ENCODE peak calls at places on chromosomes 13 and 19, in six cellular contexts. N is type B pancreatic cell, C is EH, L is GF-D8, G is left colon, T is GM19239. K is an unnamed sample.

GRCh38 chr19:30334841-30335240 is 37.3 kb upstream of the ZNF536 start:
- DNase-seq in N (no peak), C (no peak), L (no peak), G (no peak), T (no peak), K (no peak)

GRCh38 chr13:98824376-98825160 is 72.1 kb upstream of the SLC15A1 start:
- DNase-seq in N (no peak), C (peak; percentile 13), L (no peak), G (no peak), T (no peak), K (no peak)

GRCh38 chr13:113880651-113881611 is 17.1 kb upstream of the GAS6 start:
- DNase-seq in N (peak; percentile 60), C (peak; percentile 35), L (no peak), G (no peak), T (no peak), K (no peak)

GRCh38 chr19:996051-996838 is 4.0 kb upstream of the GRIN3B start:
- DNase-seq in N (no peak), C (peak; percentile 58), L (no peak), G (peak; percentile 43), T (no peak), K (no peak)

GRCh38 chr19:51263808-51264207 is 12.9 kb downstream of the SIGLECL1 start:
- DNase-seq in N (no peak), C (no peak), L (no peak), G (no peak), T (no peak), K (no peak)

GRCh38 chr19:11257827-11258380 is 4.4 kb downstream of the DOCK6 start:
- DNase-seq in N (no peak), C (no peak), L (no peak), G (no peak), T (no peak), K (no peak)

GRCh38 chr13:24306632-24307031 is 2.7 kb upstream of the C1QTNF9 start:
- DNase-seq in N (no peak), C (peak; percentile 78), L (no peak), G (no peak), T (no peak), K (no peak)

GRCh38 chr19:58479303-58479702 is 3.2 kb downstream of the ZNF446 start:
- DNase-seq in N (no peak), C (no peak), L (no peak), G (no peak), T (no peak), K (no peak)

GRCh38 chr19:16571283-16571682 is 932 bp downstream of the SLC35E1 start:
- DNase-seq in N (no peak), C (peak; percentile 60), L (peak; percentile 46), G (peak; percentile 27), T (no peak), K (no peak)

GRCh38 chr19:12482505-12482886 is 2.1 kb downstream of the ZNF709 start:
- DNase-seq in N (no peak), C (peak; percentile 16), L (no peak), G (no peak), T (no peak), K (no peak)

GRCh38 chr19:27971071-27971470 is 1241.9 kb downstream of the UQCRFS1 start:
- DNase-seq in N (no peak), C (peak; percentile 29), L (no peak), G (no peak), T (no peak), K (peak; percentile 81)

GRCh38 chr19:1122972-1123363 is 19.2 kb downstream of the GPX4 start:
- DNase-seq in N (no peak), C (peak; percentile 83), L (no peak), G (peak; percentile 85), T (peak; percentile 81), K (peak; percentile 78)

GRCh38 chr13:108594153-108594552 is 35.3 kb upstream of the MYO16 start:
- DNase-seq in N (no peak), C (no peak), L (no peak), G (no peak), T (no peak), K (no peak)

GRCh38 chr19:19319725-19320361 is 466 bp downstream of the SUGP1 start:
- DNase-seq in N (no peak), C (no peak), L (no peak), G (peak; percentile 15), T (no peak), K (no peak)

GRCh38 chr19:17557461-17557860 is 2.0 kb downstream of the COLGALT1 start:
- DNase-seq in N (no peak), C (no peak), L (peak; percentile 73), G (no peak), T (no peak), K (no peak)

GRCh38 chr19:2239771-2240770 is 3.4 kb downstream of the SF3A2 start:
- DNase-seq in N (no peak), C (peak; percentile 84), L (peak; percentile 17), G (no peak), T (no peak), K (no peak)

GRCh38 chr13:76928456-76928855 is 19.9 kb upstream of the ACOD1 start:
- DNase-seq in N (no peak), C (no peak), L (no peak), G (no peak), T (no peak), K (no peak)

GRCh38 chr19:5090465-5090779 is 121.5 kb downstream of the KDM4B start:
- DNase-seq in N (no peak), C (no peak), L (no peak), G (no peak), T (no peak), K (no peak)